ENCODE peak calls at places on chromosomes 6 and 20, in seven cellular contexts. N is left lung, H is A549, P is PC-3, B is Peyer's patch, G is SK-N-SH, I is heart right ventricle. J is an unnamed sample.
A peak's percentile ranks its signal among the peaks of the same experiment; 100 is the strongest.

GRCh38 chr20:3158968-3159431 is 665 bp downstream of the FASTKD5 start:
- DNase-seq in N (no peak), H (no peak), P (no peak), B (no peak), G (peak; percentile 23), I (no peak), J (peak; percentile 39)

GRCh38 chr20:43983359-43983758 is 68.7 kb downstream of the TOX2 start:
- DNase-seq in N (no peak), H (no peak), P (peak; percentile 19), B (no peak), G (no peak), I (no peak), J (peak; percentile 66)

GRCh38 chr6:168871535-168872106 is 382.0 kb downstream of the THBS2 start:
- DNase-seq in N (no peak), H (no peak), P (no peak), B (no peak), G (no peak), I (no peak), J (peak; percentile 16)

GRCh38 chr6:135281227-135281626 is 100.1 kb downstream of the MYB start:
- DNase-seq in N (peak; percentile 52), H (no peak), P (no peak), B (no peak), G (no peak), I (no peak), J (no peak)

GRCh38 chr6:34071884-34072379 is 74.0 kb downstream of the GRM4 start:
- DNase-seq in N (no peak), H (no peak), P (no peak), B (no peak), G (no peak), I (no peak), J (no peak)

GRCh38 chr6:21468487-21468886 is 125.1 kb upstream of the SOX4 start:
- DNase-seq in N (no peak), H (no peak), P (no peak), B (no peak), G (peak; percentile 43), I (no peak), J (no peak)

GRCh38 chr20:2920473-2920872 is 47.2 kb downstream of the PTPRA start:
- DNase-seq in N (no peak), H (no peak), P (peak; percentile 56), B (no peak), G (no peak), I (no peak), J (no peak)

GRCh38 chr6:33781105-33781975 is 7.6 kb downstream of the LEMD2 start:
- DNase-seq in N (no peak), H (peak; percentile 69), P (peak; percentile 79), B (no peak), G (no peak), I (no peak), J (no peak)

GRCh38 chr6:126020305-126021050 is 34.1 kb downstream of the TRMT11 start:
- DNase-seq in N (no peak), H (no peak), P (no peak), B (no peak), G (no peak), I (no peak), J (no peak)

GRCh38 chr6:42390228-42390934 is 61.3 kb downstream of the TRERF1 start:
- DNase-seq in N (no peak), H (no peak), P (no peak), B (peak; percentile 65), G (no peak), I (no peak), J (peak; percentile 54)

GRCh38 chr6:128491041-128491642 is 29.3 kb downstream of the PTPRK start:
- DNase-seq in N (no peak), H (no peak), P (peak; percentile 83), B (no peak), G (no peak), I (no peak), J (peak; percentile 38)

GRCh38 chr6:129297592-129297991 is 412.4 kb downstream of the ARHGAP18 start:
- DNase-seq in N (no peak), H (no peak), P (peak; percentile 6), B (no peak), G (no peak), I (no peak), J (no peak)

GRCh38 chr20:39993737-39994136 is 695.3 kb downstream of the MAFB start:
- DNase-seq in N (no peak), H (no peak), P (no peak), B (no peak), G (no peak), I (peak; percentile 18), J (no peak)

GRCh38 chr20:35508493-35509218 is 20.8 kb downstream of the C20orf173 start:
- DNase-seq in N (no peak), H (no peak), P (no peak), B (peak; percentile 37), G (no peak), I (no peak), J (no peak)

GRCh38 chr6:140040391-140040790 is 665.9 kb upstream of the CITED2 start:
- DNase-seq in N (no peak), H (no peak), P (peak; percentile 67), B (no peak), G (no peak), I (no peak), J (no peak)

GRCh38 chr20:24647713-24648112 is 178.3 kb downstream of the SYNDIG1 start:
- DNase-seq in N (no peak), H (no peak), P (no peak), B (no peak), G (no peak), I (no peak), J (no peak)

GRCh38 chr6:106797186-106797585 is 167.8 kb downstream of the QRSL1 start:
- DNase-seq in N (no peak), H (no peak), P (no peak), B (no peak), G (no peak), I (no peak), J (no peak)

GRCh38 chr6:144055121-144055931 is 40.0 kb downstream of the SF3B5 start:
- DNase-seq in N (no peak), H (no peak), P (no peak), B (peak; percentile 47), G (no peak), I (no peak), J (peak; percentile 71)

GRCh38 chr20:51275816-51276215 is 252.9 kb upstream of the KCNG1 start:
- DNase-seq in N (no peak), H (no peak), P (no peak), B (no peak), G (no peak), I (no peak), J (no peak)

GRCh38 chr6:26217714-26218075 is 130.5 kb downstream of the HFE start:
- DNase-seq in N (no peak), H (no peak), P (peak; percentile 59), B (no peak), G (no peak), I (no peak), J (peak; percentile 47)

GRCh38 chr6:72861935-72862432 is 240.1 kb downstream of the KCNQ5 start:
- DNase-seq in N (no peak), H (no peak), P (peak; percentile 67), B (no peak), G (no peak), I (no peak), J (no peak)

GRCh38 chr6:35092362-35093117 is 48.6 kb downstream of the TCP11 start:
- DNase-seq in N (no peak), H (no peak), P (no peak), B (no peak), G (peak; percentile 7), I (no peak), J (no peak)
- H3K27ac ChIP-seq in N (no peak overlapping the region), H (no peak overlapping the region), P (no peak overlapping the region), B (peak overlapping the region; percentile 46), G (peak overlapping the region; percentile 51), I (no peak overlapping the region), J (no peak overlapping the region)

GRCh38 chr6:45900808-45901752 is 114.6 kb downstream of the CLIC5 start:
- DNase-seq in N (no peak), H (no peak), P (no peak), B (no peak), G (no peak), I (no peak), J (no peak)

GRCh38 chr6:45899683-45899946 is 116.0 kb downstream of the CLIC5 start:
- DNase-seq in N (no peak), H (no peak), P (no peak), B (no peak), G (no peak), I (no peak), J (no peak)

GRCh38 chr6:45901777-45902650 is 113.6 kb downstream of the CLIC5 start:
- DNase-seq in N (no peak), H (no peak), P (no peak), B (no peak), G (no peak), I (no peak), J (no peak)

GRCh38 chr6:45896783-45897441 is 118.7 kb downstream of the CLIC5 start:
- DNase-seq in N (no peak), H (no peak), P (no peak), B (no peak), G (no peak), I (no peak), J (no peak)

DNA sequence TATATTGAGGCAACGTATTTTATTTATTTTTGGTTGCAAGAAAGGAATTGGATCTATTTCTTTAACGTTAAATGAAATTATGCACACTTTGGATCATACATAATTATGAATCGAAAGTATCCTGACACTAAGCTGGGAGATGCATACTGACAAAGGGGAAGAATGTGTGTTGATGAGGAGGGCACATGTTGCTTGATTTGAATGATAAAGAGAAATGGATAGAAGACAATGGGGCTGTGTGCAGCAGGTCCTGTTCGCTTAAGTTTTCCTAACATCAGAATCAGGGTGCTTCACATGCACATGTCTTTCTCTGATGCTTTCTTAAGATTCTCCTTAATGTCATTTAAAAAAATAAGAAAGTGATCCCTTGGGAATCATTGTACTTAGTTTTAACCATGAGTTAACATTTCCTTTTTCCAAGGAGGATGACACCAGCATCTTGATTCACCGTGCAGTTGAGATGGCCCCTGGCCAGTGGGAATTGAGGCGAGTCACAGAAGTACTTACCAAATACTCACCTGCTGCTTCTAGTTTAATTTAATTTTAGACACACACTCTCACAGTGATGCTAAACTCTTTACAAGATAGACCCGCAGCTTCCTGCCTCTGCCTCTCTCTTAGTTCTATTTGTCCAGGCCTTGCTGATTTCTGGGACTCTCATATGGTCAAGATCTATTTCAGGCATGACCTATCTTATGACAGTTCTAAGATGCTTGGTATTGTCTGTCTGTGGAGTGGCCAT is 116.5 kb downstream of the CLIC5 start:
- DNase-seq in N (no peak), H (no peak), P (no peak), B (no peak), G (no peak), I (no peak), J (no peak)
- H3K4me3 ChIP-seq in N (no peak overlapping the region), H (no peak overlapping the region), P (no peak overlapping the region), B (no peak overlapping the region), G (no peak overlapping the region), I (no peak overlapping the region), J (no peak overlapping the region)

GRCh38 chr6:157859775-157860504 is 36.9 kb downstream of the SNX9 start:
- DNase-seq in N (no peak), H (no peak), P (peak; percentile 4), B (no peak), G (no peak), I (no peak), J (no peak)
- H3K4me1 ChIP-seq in N (peaks cover 9% of the 10 kb centered on the region), H (peaks cover 33% of the 10 kb centered on the region), P (peaks cover 6% of the 10 kb centered on the region), B (no peaks in the 10 kb centered on the region), G (peaks cover 7% of the 10 kb centered on the region), I (peaks cover 40% of the 10 kb centered on the region), J (peaks cover 5% of the 10 kb centered on the region)

DNA sequence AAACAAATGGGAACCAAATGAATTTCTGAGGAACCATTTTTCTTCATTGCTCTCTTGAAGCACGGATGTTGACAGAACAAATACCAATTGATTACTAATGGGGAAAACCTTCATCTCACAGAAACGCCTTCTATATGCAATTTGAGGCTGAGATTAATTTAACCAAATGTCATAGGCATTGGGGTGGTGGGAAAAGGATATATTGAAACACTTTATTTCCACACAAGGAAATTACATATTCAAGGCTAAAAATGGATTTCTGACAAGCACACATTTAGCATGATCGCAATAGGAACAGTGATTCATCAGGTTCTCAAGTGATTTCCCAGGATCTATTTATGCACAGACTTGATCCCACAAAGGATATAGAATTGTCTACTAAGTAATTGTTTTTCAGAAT is 88.9 kb downstream of the COL12A1 start:
- DNase-seq in N (no peak), H (no peak), P (no peak), B (no peak), G (no peak), I (no peak), J (no peak)
- H3K27ac ChIP-seq in N (no peak overlapping the region), H (no peak overlapping the region), P (no peak overlapping the region), B (no peak overlapping the region), G (no peak overlapping the region), I (no peak overlapping the region), J (no peak overlapping the region)

J was measured in small intestine.